ENCODE peak calls at places on chromosomes 3 and 15, in five cellular contexts. Q, S, L, T and M are unnamed samples.

GRCh38 chr3:120743081-120743365 is 479 bp downstream of the GTF2E1 start:
- DNase-seq in L (no peak), Q (no peak), S (peak; percentile 67), T (no peak), M (no peak)

GRCh38 chr3:72655758-72656157 is 192.5 kb downstream of the SHQ1 start:
- DNase-seq in S (no peak), T (no peak), L (no peak), Q (no peak), M (no peak)

GRCh38 chr15:39018966-39019365 is 454.4 kb upstream of the RASGRP1 start:
- DNase-seq in S (no peak), Q (no peak), L (no peak), T (no peak), M (no peak)

GRCh38 chr15:48040166-48040817 is 80.5 kb upstream of the SLC24A5 start:
- DNase-seq in T (no peak), Q (no peak), S (peak; percentile 14), L (no peak), M (no peak)

GRCh38 chr15:101108458-101108775 is 143.4 kb downstream of the CHSY1 start:
- DNase-seq in T (no peak), L (no peak), Q (no peak), S (no peak), M (no peak)

GRCh38 chr15:33553157-33553556 is 242.4 kb downstream of the RYR3 start:
- DNase-seq in L (no peak), T (no peak), Q (no peak), S (no peak), M (no peak)

GRCh38 chr3:131849640-131850039 is 185.2 kb downstream of the CPNE4 start:
- DNase-seq in S (no peak), Q (no peak), L (no peak), T (no peak), M (no peak)

GRCh38 chr15:77186518-77187095 is 115.7 kb upstream of the TSPAN3 start:
- DNase-seq in S (peak; percentile 56), T (no peak), Q (peak; percentile 48), L (no peak), M (no peak)

GRCh38 chr15:42050484-42051255 is 29.8 kb upstream of the PLA2G4E start:
- DNase-seq in S (no peak), Q (no peak), T (no peak), L (no peak), M (no peak)

GRCh38 chr3:124429129-124429815 is 301.0 kb upstream of the UMPS start:
- DNase-seq in S (peak; percentile 73), Q (no peak), T (no peak), L (no peak), M (no peak)

GRCh38 chr15:56327721-56328502 is 37.3 kb upstream of the TEX9 start:
- DNase-seq in T (no peak), Q (no peak), L (peak; percentile 72), S (peak; percentile 17), M (no peak)

GRCh38 chr3:89114841-89115223 is 7.4 kb downstream of the EPHA3 start:
- DNase-seq in S (no peak), T (no peak), Q (no peak), L (no peak), M (no peak)

GRCh38 chr15:57218826-57219576 is 157.3 kb upstream of the CGNL1 start:
- DNase-seq in L (no peak), S (peak; percentile 80), T (no peak), Q (peak; percentile 38), M (no peak)

GRCh38 chr3:108936924-108937689 is 16.6 kb downstream of the GUCA1C start:
- DNase-seq in T (no peak), L (no peak), S (no peak), Q (no peak), M (no peak)

GRCh38 chr3:100087203-100087602 is 27.1 kb downstream of the FILIP1L start:
- DNase-seq in S (peak; percentile 77), Q (no peak), T (no peak), L (no peak), M (no peak)

GRCh38 chr3:39107056-39107873 is at the start of the genes GORASP1 and TTC21A:
- DNase-seq in S (peak; percentile 97), Q (peak; percentile 76), T (peak; percentile 94), L (peak; percentile 89), M (peak; percentile 96)

GRCh38 chr3:16471897-16472296 is 41.6 kb downstream of the RFTN1 start:
- DNase-seq in L (no peak), S (no peak), T (no peak), Q (no peak), M (no peak)

GRCh38 chr3:17187589-17188184 is 302.9 kb downstream of the PLCL2 start:
- DNase-seq in Q (peak; percentile 35), T (no peak), S (no peak), L (no peak), M (no peak)

GRCh38 chr15:58698887-58699641 is 50.4 kb downstream of the ADAM10 start:
- DNase-seq in Q (no peak), S (no peak), T (no peak), L (no peak), M (no peak)
- H3K9me3 ChIP-seq in Q (peaks cover 37% of the 10 kb centered on the region), S (no peaks in the 10 kb centered on the region), T (no peaks in the 10 kb centered on the region), L (no peaks in the 10 kb centered on the region), M (no peaks in the 10 kb centered on the region)

DNA sequence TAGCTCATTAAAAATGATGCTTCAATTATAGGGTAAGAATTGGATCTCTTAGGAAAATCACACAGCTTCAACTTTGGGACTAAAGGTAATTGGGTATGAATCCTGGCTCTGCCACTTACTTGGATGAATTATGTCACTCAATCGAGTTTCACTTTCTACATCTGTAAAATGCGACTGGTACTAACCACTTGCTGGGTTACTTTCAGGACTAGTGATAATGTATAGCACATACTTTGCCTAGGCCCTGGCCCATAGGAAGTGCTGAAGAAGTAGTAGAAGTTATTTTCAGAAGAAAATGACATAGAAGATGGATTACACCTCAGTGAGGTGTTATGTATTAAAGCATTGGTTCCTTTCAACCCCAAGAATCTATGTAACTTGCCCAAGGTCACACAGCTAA is 29.5 kb upstream of the AP4E1 start:
- DNase-seq in L (no peak), Q (peak; percentile 25), S (no peak), T (no peak), M (no peak)
- H3K4me1 ChIP-seq in L (peaks cover 15% of the 10 kb centered on the region), Q (peaks cover 42% of the 10 kb centered on the region), S (peaks cover 38% of the 10 kb centered on the region), T (no peaks in the 10 kb centered on the region), M (peaks cover 6% of the 10 kb centered on the region)

GRCh38 chr3:128579927-128580326 is 70.7 kb downstream of the RPN1 start:
- DNase-seq in L (no peak), T (no peak), Q (no peak), S (no peak), M (no peak)
- H3K9me3 ChIP-seq in L (no peaks in the 10 kb centered on the region), T (no peaks in the 10 kb centered on the region), Q (peaks cover 4% of the 10 kb centered on the region), S (no peaks in the 10 kb centered on the region), M (peaks cover 4% of the 10 kb centered on the region)

DNA sequence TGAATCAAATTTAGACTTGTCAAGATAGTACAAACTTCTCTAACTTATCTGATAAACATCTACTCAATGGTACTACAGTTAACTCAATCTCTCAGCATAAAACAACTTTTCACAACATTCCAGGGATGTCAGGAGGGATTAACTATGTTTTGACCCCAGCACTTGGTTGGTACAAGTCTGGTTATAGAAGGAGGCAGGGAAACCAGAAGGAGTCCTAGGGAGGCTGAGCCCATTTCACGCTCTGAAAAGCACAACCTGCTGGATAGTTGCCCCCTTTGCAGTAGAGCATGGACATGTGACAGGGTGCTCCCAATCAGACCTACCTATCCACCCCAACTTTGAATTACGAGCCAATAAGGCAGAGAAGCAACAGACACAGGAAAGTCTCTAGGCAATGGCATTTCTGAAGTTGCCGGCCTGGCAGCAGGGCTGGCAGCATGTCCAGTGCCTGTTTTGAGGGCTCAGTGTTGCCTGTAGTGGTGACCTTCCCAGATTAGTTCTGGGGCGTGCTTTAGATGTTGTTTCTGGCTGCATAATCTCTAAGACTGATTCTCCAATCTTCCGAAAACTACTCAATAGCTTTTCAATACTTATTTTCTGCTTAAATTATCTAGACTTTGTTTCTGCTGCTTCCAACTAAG is 8.2 kb downstream of the ANKUB1 start:
- DNase-seq in Q (no peak), T (no peak), L (no peak), S (peak; percentile 6), M (no peak)
- H3K4me1 ChIP-seq in Q (peaks cover 14% of the 10 kb centered on the region), T (no peaks in the 10 kb centered on the region), L (no peaks in the 10 kb centered on the region), S (peaks cover 22% of the 10 kb centered on the region), M (no peaks in the 10 kb centered on the region)

GRCh38 chr15:99630607-99631131 is 64.9 kb downstream of the MEF2A start:
- DNase-seq in L (no peak), T (no peak), S (no peak), Q (no peak), M (no peak)
- H3K9me3 ChIP-seq in L (no peaks in the 10 kb centered on the region), T (no peaks in the 10 kb centered on the region), S (no peaks in the 10 kb centered on the region), Q (peaks cover 4% of the 10 kb centered on the region), M (no peaks in the 10 kb centered on the region)

DNA sequence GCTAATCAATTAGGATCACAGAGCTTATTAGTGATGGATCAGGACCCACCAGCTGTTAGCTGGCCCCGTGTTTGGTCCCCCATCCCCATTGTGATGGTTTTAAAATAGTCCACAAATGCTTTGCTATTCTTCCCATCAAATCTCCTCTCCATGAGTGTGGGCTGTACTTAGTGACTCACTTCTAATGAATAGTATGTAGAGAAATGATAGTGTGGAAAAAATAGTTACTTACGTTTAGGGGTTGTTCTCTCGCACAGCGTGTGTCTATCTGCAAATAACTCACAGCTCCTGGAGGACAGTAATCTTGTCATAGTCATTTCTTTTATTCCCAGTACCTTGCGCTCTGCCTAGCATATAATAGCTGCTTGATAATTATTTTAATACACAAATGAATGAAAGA is 74.2 kb upstream of the KLF13 start:
- DNase-seq in T (no peak), L (no peak), S (peak; percentile 36), Q (no peak), M (no peak)
- H3K4me1 ChIP-seq in T (no peaks in the 10 kb centered on the region), L (no peaks in the 10 kb centered on the region), S (no peaks in the 10 kb centered on the region), Q (peaks cover 33% of the 10 kb centered on the region), M (peaks cover 11% of the 10 kb centered on the region)

GRCh38 chr3:157188391-157188790 is 28.4 kb upstream of the CCNL1 start:
- DNase-seq in S (no peak), Q (no peak), L (no peak), T (no peak), M (no peak)
- H3K9me3 ChIP-seq in S (peaks cover 11% of the 10 kb centered on the region), Q (peaks cover 9% of the 10 kb centered on the region), L (no peaks in the 10 kb centered on the region), T (peaks cover 5% of the 10 kb centered on the region), M (peaks cover 32% of the 10 kb centered on the region)

DNA sequence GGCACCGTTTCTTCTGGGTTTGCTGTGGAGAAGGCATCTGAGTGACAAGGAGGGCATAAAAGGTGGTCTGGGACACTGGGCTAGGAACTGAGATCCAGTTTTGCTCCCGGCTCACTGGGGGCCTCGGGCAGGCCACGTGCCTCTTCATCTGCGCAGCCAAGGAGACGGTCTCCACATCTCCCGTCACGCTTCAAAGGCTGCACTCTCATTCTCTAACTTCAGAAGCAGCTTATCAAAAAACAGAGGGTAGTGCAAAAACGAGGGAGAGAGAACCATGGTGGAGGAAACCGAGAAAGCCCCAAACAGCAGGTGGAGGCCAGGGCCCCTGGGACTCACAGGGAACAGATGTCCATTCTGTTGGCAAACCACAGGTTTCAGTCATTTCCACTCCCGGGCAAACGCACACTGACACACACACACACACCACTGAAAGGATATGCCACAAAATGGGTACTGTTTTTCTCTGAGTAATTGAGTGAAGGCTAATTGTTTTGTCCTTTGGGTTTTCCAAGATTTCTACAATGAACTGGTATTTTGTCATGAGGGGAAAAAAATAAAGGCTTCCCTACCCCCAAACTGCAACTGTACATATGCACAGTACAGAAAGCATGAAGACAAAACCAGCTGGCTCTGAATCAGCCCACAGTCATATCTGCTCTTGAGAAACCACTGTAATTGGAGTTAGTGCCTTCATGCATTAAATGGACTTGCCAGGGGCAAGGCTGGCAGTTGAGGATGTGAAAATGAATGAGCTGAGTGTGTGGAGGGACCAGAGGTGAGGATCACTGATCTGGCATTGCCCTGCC is 71.9 kb downstream of the MGLL start:
- DNase-seq in T (no peak), L (no peak), S (peak; percentile 92), Q (peak; percentile 60), M (no peak)
- H3K4me1 ChIP-seq in T (peaks cover 3% of the 10 kb centered on the region), L (peaks cover 40% of the 10 kb centered on the region), S (peaks cover 46% of the 10 kb centered on the region), Q (peaks cover 26% of the 10 kb centered on the region), M (peaks cover 39% of the 10 kb centered on the region)